ENCODE peak calls at places on chromosomes 7 and 10, in ten cellular contexts. E is upper lobe of right lung, V is foreskin keratinocyte, X is psoas muscle, F is breast epithelium, Q is mammary epithelial cell, D is fibroblast of mammary gland, P is Calu3, T is esophagus muscularis mucosa, N is left ventricle myocardium inferior. Y is an unnamed sample.

GRCh38 chr10:36492590-36493510 is 632.5 kb upstream of the ANKRD30A start:
- DNase-seq in Q (peak; percentile 36), E (no peak), N (no peak), X (no peak), F (no peak), T (no peak), D (peak; percentile 83), P (no peak), V (peak; percentile 25), Y (peak; percentile 43)

GRCh38 chr7:28088032-28088431 is 92.6 kb downstream of the JAZF1 start:
- DNase-seq in E (no peak), X (no peak), N (no peak), F (no peak), V (no peak), Q (no peak), P (no peak), D (peak; percentile 45), T (no peak), Y (no peak)

GRCh38 chr7:117203205-117203604 is 119.7 kb downstream of the WNT2 start:
- DNase-seq in F (no peak), N (no peak), V (no peak), P (no peak), E (no peak), X (no peak), Q (no peak), D (no peak), T (no peak), Y (no peak)

GRCh38 chr10:43027331-43027955 is 49.4 kb upstream of the RET start:
- DNase-seq in N (no peak), D (no peak), F (no peak), V (no peak), X (no peak), P (no peak), E (no peak), T (peak; percentile 60), Q (no peak), Y (no peak)

GRCh38 chr7:142855756-142856564 is 1.1 kb downstream of the EPHB6 start:
- DNase-seq in V (no peak), N (peak; percentile 56), Q (no peak), E (peak; percentile 84), F (no peak), X (peak; percentile 54), D (peak; percentile 18), P (no peak), T (no peak), Y (peak; percentile 93)

GRCh38 chr10:82934429-82934828 is 1059.4 kb downstream of the NRG3 start:
- DNase-seq in D (no peak), P (no peak), N (no peak), E (no peak), V (peak; percentile 13), Q (peak; percentile 17), F (no peak), X (no peak), T (no peak), Y (peak; percentile 21)

GRCh38 chr7:41834805-41835694 is 132.2 kb upstream of the INHBA start:
- DNase-seq in F (no peak), D (peak; percentile 57), Q (no peak), X (no peak), P (no peak), E (no peak), T (no peak), N (no peak), V (no peak), Y (no peak)

GRCh38 chr10:5813091-5813340 is 218 bp downstream of the GDI2 start:
- DNase-seq in P (no peak), X (no peak), T (no peak), E (no peak), F (no peak), V (no peak), N (no peak), Q (no peak), D (no peak), Y (no peak)

GRCh38 chr7:92609921-92610518 is 19.8 kb upstream of the FAM133B start:
- DNase-seq in X (no peak), F (no peak), V (no peak), E (no peak), T (no peak), P (no peak), Q (no peak), D (no peak), N (no peak), Y (peak; percentile 36)

GRCh38 chr10:73083234-73083633 is 13.4 kb downstream of the P4HA1 start:
- DNase-seq in D (peak; percentile 33), E (no peak), Q (no peak), P (no peak), N (no peak), F (no peak), T (no peak), V (no peak), X (no peak), Y (no peak)

GRCh38 chr10:72764151-72764550 is 72.2 kb downstream of the MCU start:
- DNase-seq in N (no peak), F (no peak), P (no peak), T (no peak), Q (peak; percentile 55), D (peak; percentile 59), V (peak; percentile 80), X (no peak), E (no peak), Y (peak; percentile 32)

GRCh38 chr10:15451137-15452094 is 80.3 kb upstream of the FAM171A1 start:
- DNase-seq in N (no peak), Q (no peak), E (no peak), F (no peak), D (no peak), P (no peak), V (no peak), X (no peak), T (no peak), Y (no peak)

GRCh38 chr7:25075459-25075858 is 49.6 kb downstream of the CYCS start:
- DNase-seq in X (no peak), F (no peak), Q (peak; percentile 59), E (no peak), P (no peak), V (peak; percentile 11), D (peak; percentile 46), N (no peak), T (no peak), Y (no peak)

GRCh38 chr7:47343056-47343455 is 238.9 kb downstream of the TNS3 start:
- DNase-seq in T (no peak), E (no peak), V (no peak), F (peak; percentile 3), X (no peak), N (no peak), Q (no peak), D (no peak), P (no peak), Y (no peak)

GRCh38 chr7:95630702-95631458 is 34.6 kb upstream of the PDK4 start:
- DNase-seq in Q (peak; percentile 0), P (no peak), D (peak; percentile 45), X (no peak), T (no peak), F (no peak), E (no peak), N (no peak), V (no peak), Y (no peak)

GRCh38 chr10:20618148-20618547 is 279.0 kb downstream of the NEBL start:
- DNase-seq in X (no peak), N (no peak), Q (no peak), D (no peak), T (no peak), F (no peak), P (no peak), E (no peak), V (no peak), Y (no peak)
- TF ChIP-seq CTCF in X (no peak), N (no peak), Q (no peak), D (no peak), T (no peak), F (no peak), P (no peak), E (no peak), V (no peak), Y (no peak)

GRCh38 chr7:1842321-1843221 is 172.5 kb downstream of the ELFN1 start:
- DNase-seq in Q (no peak), F (peak; percentile 43), D (no peak), X (peak; percentile 14), N (peak; percentile 10), P (no peak), T (no peak), E (peak; percentile 59), V (no peak), Y (no peak)
- TF ChIP-seq CTCF in Q (no peak), F (no peak), D (no peak), X (peak; percentile 16), N (no peak), P (no peak), T (no peak), E (no peak), V (no peak), Y (no peak)

GRCh38 chr7:75996476-75996875 is 2.1 kb upstream of the TMEM120A start:
- DNase-seq in T (no peak), X (no peak), V (no peak), Q (no peak), E (no peak), N (no peak), P (no peak), D (no peak), F (no peak), Y (no peak)

GRCh38 chr7:75994388-75995051 is at the start of gene TMEM120A:
- DNase-seq in P (peak; percentile 93), V (peak; percentile 67), D (peak; percentile 87), F (peak; percentile 96), E (peak; percentile 98), T (peak; percentile 99), X (peak; percentile 99), N (peak; percentile 98), Q (peak; percentile 89), Y (peak; percentile 92)

GRCh38 chr7:75998038-75998437 is 3.6 kb upstream of the TMEM120A start:
- DNase-seq in Q (no peak), E (no peak), X (no peak), P (no peak), D (no peak), N (no peak), V (no peak), T (no peak), F (no peak), Y (no peak)

GRCh38 chr7:75995052-75995471 is 667 bp upstream of the TMEM120A start:
- DNase-seq in N (no peak), V (no peak), E (no peak), X (no peak), F (peak; percentile 50), T (no peak), Q (no peak), P (no peak), D (no peak), Y (no peak)

GRCh38 chr7:75995996-75996395 is 1.6 kb upstream of the TMEM120A start:
- DNase-seq in T (no peak), D (no peak), N (no peak), X (no peak), E (no peak), P (no peak), F (no peak), V (no peak), Q (no peak), Y (no peak)
- TF ChIP-seq CTCF in T (no peak), D (no peak), N (no peak), X (no peak), E (no peak), P (no peak), F (no peak), V (no peak), Q (no peak), Y (no peak)

DNA sequence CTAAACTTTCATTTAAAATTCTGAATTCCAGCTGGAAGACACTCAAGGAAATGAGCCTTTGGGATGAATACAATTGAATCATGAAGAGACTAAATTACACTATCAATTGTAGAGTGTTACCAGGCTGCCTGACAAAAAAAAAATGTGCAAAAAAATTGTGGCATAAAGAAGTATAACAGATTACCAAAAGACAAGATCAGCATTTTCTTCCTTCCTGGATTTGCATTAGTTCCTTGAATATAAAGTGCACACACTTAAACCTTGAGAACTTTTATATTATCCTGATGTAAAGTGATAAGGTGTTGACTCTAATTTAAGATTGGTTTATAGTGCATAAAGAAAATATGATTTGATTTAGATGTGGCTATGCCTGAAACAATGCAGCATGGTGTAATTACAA is 412.7 kb upstream of the KLF6 start:
- DNase-seq in N (no peak), V (no peak), T (no peak), X (no peak), Q (no peak), P (no peak), D (no peak), E (no peak), F (no peak), Y (no peak)
- TF ChIP-seq CTCF in N (no peak), V (no peak), T (no peak), X (no peak), Q (no peak), P (no peak), D (no peak), E (no peak), F (no peak), Y (no peak)